ENCODE peak calls at places on chromosome X, in ten cellular contexts. Z is brain microvascular endothelial cell, J is Karpas-422, V is tibial nerve, C is fibroblast of pulmonary artery, L is H7, H is endodermal cell, U is tibial artery, R is mucosa of descending colon, K is IMR-90. I is an unnamed sample.

GRCh38 chrX:3403748-3404147 is 57.3 kb upstream of the MXRA5 start:
- DNase-seq in H (no peak), J (no peak), K (no peak), L (no peak), C (no peak), R (no peak), V (no peak), Z (no peak), U (no peak), I (no peak)

GRCh38 chrX:126164689-126165400 is 1.2 kb downstream of the DCAF12L2 start:
- DNase-seq in J (no peak), R (peak), U (no peak), Z (no peak), L (no peak), V (no peak), H (no peak), C (no peak), K (no peak), I (no peak)

GRCh38 chrX:70231666-70232065 is 2.8 kb upstream of the AWAT1 start:
- DNase-seq in U (no peak), L (no peak), R (no peak), J (no peak), C (peak), V (no peak), H (no peak), K (no peak), Z (no peak), I (no peak)

GRCh38 chrX:37349131-37350033 is at the start of gene PRRG1:
- DNase-seq in Z (peak), K (peak), C (peak), V (peak), L (peak), H (peak), U (peak), J (no peak), R (peak), I (peak)

GRCh38 chrX:65035451-65035779 is 59.2 kb upstream of the ZC4H2 start:
- DNase-seq in J (no peak), H (peak), R (peak), L (peak), Z (peak), K (peak), V (peak), C (peak), U (peak), I (no peak)

GRCh38 chrX:46279214-46279924 is 265.9 kb downstream of the ZNF674 start:
- DNase-seq in Z (no peak), R (no peak), J (no peak), K (no peak), H (no peak), U (no peak), L (peak), V (no peak), C (no peak), I (no peak)

GRCh38 chrX:20595928-20596550 is 329.3 kb upstream of the RPS6KA3 start:
- DNase-seq in L (peak), K (no peak), Z (no peak), R (no peak), U (no peak), J (no peak), C (peak), V (no peak), H (no peak), I (peak)

GRCh38 chrX:14406225-14406624 is 123.1 kb upstream of the GLRA2 start:
- DNase-seq in Z (no peak), C (no peak), R (no peak), K (no peak), H (no peak), J (no peak), U (no peak), L (no peak), V (no peak), I (no peak)

GRCh38 chrX:66638591-66639500 is at the start of gene EDA2R:
- DNase-seq in V (peak), U (no peak), C (peak), J (no peak), K (peak), H (peak), L (peak), Z (peak), R (no peak), I (peak)

GRCh38 chrX:18702362-18703195 is 4.9 kb upstream of the PPEF1 start:
- DNase-seq in U (no peak), K (peak), J (no peak), V (no peak), C (peak), R (no peak), L (no peak), H (no peak), Z (peak), I (peak)

GRCh38 chrX:121641560-121641959 is 594.1 kb downstream of the GLUD2 start:
- DNase-seq in K (peak), J (no peak), Z (no peak), H (no peak), L (no peak), C (peak), V (no peak), R (no peak), U (no peak), I (peak)

GRCh38 chrX:149531599-149531998 is 9.2 kb upstream of the EOLA1 start:
- DNase-seq in V (no peak), K (no peak), C (no peak), L (no peak), Z (no peak), J (peak), H (no peak), U (no peak), R (no peak), I (no peak)

GRCh38 chrX:153953892-153954617 is 9.6 kb upstream of the RENBP start:
- DNase-seq in K (no peak), R (peak), U (no peak), Z (no peak), L (peak), J (no peak), H (no peak), C (no peak), V (no peak), I (no peak)

GRCh38 chrX:68980906-68981616 is 152.2 kb downstream of the EFNB1 start:
- DNase-seq in H (no peak), C (no peak), L (no peak), Z (no peak), V (no peak), K (no peak), U (no peak), R (no peak), J (no peak), I (no peak)

GRCh38 chrX:102154900-102155805 is 624 bp downstream of the BEX5 start:
- DNase-seq in R (peak), U (no peak), Z (no peak), J (peak), L (no peak), V (no peak), H (no peak), C (no peak), K (no peak), I (no peak)

GRCh38 chrX:118513120-118513899 is 17.7 kb downstream of the DOCK11 start:
- DNase-seq in U (no peak), C (peak), H (no peak), Z (no peak), L (no peak), V (no peak), J (no peak), R (no peak), K (no peak), I (no peak)

GRCh38 chrX:45852884-45853283 is 652.2 kb upstream of the DIPK2B start:
- DNase-seq in K (no peak), U (no peak), R (no peak), H (no peak), C (no peak), V (no peak), J (no peak), L (no peak), Z (peak), I (no peak)

GRCh38 chrX:118182050-118182449 is 65.4 kb upstream of the KLHL13 start:
- DNase-seq in K (peak), R (no peak), V (no peak), J (no peak), U (no peak), L (no peak), H (no peak), Z (no peak), C (no peak), I (no peak)

GRCh38 chrX:133776072-133776471 is 209.3 kb downstream of the GPC3 start:
- DNase-seq in L (peak), Z (peak), R (no peak), U (no peak), H (peak), C (no peak), K (no peak), J (peak), V (no peak), I (no peak)

GRCh38 chrX:68647156-68647957 is at the start of gene STARD8:
- DNase-seq in J (no peak), R (no peak), Z (peak), K (peak), C (peak), V (peak), H (peak), L (peak), U (no peak), I (no peak)

GRCh38 chrX:124249345-124249744 is 83.1 kb upstream of the TEX13D start:
- DNase-seq in Z (no peak), V (no peak), R (no peak), L (no peak), K (no peak), H (no peak), U (no peak), C (no peak), J (no peak), I (no peak)

GRCh38 chrX:152428089-152428488 is 23.0 kb downstream of the GABRA3 start:
- DNase-seq in Z (peak), C (no peak), J (no peak), U (no peak), K (no peak), V (no peak), L (no peak), H (peak), R (no peak), I (no peak)

GRCh38 chrX:18643853-18644252 is 28.1 kb downstream of the RS1 start:
- DNase-seq in C (no peak), L (no peak), V (no peak), Z (no peak), H (no peak), U (no peak), K (no peak), R (no peak), J (no peak), I (no peak)

GRCh38 chrX:23694606-23695005 is 27.3 kb downstream of the PRDX4 start:
- DNase-seq in K (peak), V (peak), U (peak), H (peak), L (peak), R (no peak), C (peak), Z (peak), J (peak), I (peak)

GRCh38 chrX:68415289-68415688 is 18.0 kb downstream of the OPHN1 start:
- DNase-seq in R (no peak), U (peak), C (peak), H (no peak), V (peak), J (no peak), Z (peak), L (no peak), K (peak), I (no peak)

GRCh38 chrX:3286196-3286920 is 60.1 kb downstream of the MXRA5 start:
- DNase-seq in C (peak), H (no peak), L (no peak), J (no peak), U (no peak), V (no peak), R (no peak), Z (peak), K (peak), I (peak)

GRCh38 chrX:56969559-56969958 is 25.8 kb downstream of the SPIN3 start:
- DNase-seq in J (no peak), H (no peak), L (no peak), C (no peak), Z (no peak), K (no peak), U (no peak), R (no peak), V (no peak), I (no peak)

DNA sequence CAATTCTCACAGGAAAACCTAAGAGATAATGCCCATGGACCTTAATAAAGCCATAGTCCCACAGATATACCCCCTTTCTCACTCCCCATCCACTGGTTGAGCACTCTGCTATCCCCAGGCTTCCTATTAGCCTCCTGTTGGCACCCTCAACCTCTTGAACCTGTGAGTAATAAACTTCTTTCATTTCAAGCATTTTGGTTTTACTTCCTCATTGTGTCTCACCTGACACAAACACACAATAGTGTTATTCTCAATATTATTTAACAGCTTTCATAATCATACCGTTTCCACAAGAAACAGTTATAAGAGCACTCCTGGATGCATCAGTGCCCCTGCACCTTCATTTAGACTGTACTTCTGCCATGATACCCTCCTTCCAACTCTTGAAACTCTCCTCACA is 56.8 kb downstream of the TRPC5 start:
- DNase-seq in K (no peak), V (no peak), U (no peak), J (no peak), L (no peak), R (no peak), Z (no peak), C (no peak), H (no peak), I (no peak)
- H3K4me3 ChIP-seq in K (no peak), V (no peak), U (no peak), J (no peak), L (no peak), R (no peak), Z (no peak), C (no peak), H (no peak), I (no peak)

GRCh38 chrX:39167791-39168190 is 366.5 kb downstream of the MID1IP1 start:
- DNase-seq in H (no peak), C (no peak), K (no peak), Z (no peak), L (no peak), V (no peak), R (no peak), J (no peak), U (no peak), I (no peak)
- H3K4me3 ChIP-seq in H (no peak), C (no peak), K (no peak), Z (no peak), L (no peak), V (no peak), R (no peak), J (no peak), U (no peak), I (no peak)

GRCh38 chrX:100648601-100649417 is 4.8 kb downstream of the SRPX2 start:
- DNase-seq in V (no peak), C (peak), R (no peak), U (no peak), K (peak), Z (peak), L (no peak), H (peak), J (no peak), I (peak)
- H3K4me3 ChIP-seq in V (no peak), C (peak), R (no peak), U (no peak), K (no peak), Z (no peak), L (no peak), H (no peak), J (no peak), I (peak)

GRCh38 chrX:103918050-103918449 is 44.4 kb upstream of the TMSB15B start:
- DNase-seq in C (peak), Z (peak), R (no peak), H (peak), V (peak), K (peak), J (peak), L (peak), U (peak), I (peak)
- H3K4me3 ChIP-seq in C (peak), Z (peak), R (no peak), H (peak), V (peak), K (peak), J (peak), L (peak), U (peak), I (peak)

GRCh38 chrX:22577181-22577580 is 304.5 kb downstream of the CBLL2 start:
- DNase-seq in H (no peak), K (peak), V (no peak), J (no peak), U (no peak), C (peak), Z (peak), L (no peak), R (no peak), I (peak)
- H3K4me3 ChIP-seq in H (no peak), K (no peak), V (no peak), J (no peak), U (no peak), C (no peak), Z (no peak), L (no peak), R (no peak), I (no peak)

I was measured in skeletal muscle cell.